ENCODE peak calls at places on chromosomes 5 and 9, in nine cellular contexts. E is BE2C, V is prostate gland, H is gastrocnemius medialis, U is small intestine, F is kidney, A is neural progenitor cell, N is adrenal gland, G is right lobe of liver. D is an unnamed sample.
A peak's percentile ranks its signal among the peaks of the same experiment; 100 is the strongest.

GRCh38 chr9:124502711-124503702 is 4.2 kb downstream of the NR5A1 start:
- DNase-seq in U (no peak), G (no peak), A (peak; percentile 64), V (no peak), N (peak; percentile 49), H (no peak), E (no peak), F (peak; percentile 62), D (no peak)

GRCh38 chr9:109811876-109812275 is 31.9 kb downstream of the PALM2AKAP2 start:
- DNase-seq in G (peak; percentile 94), E (no peak), F (no peak), U (no peak), A (no peak), V (no peak), N (no peak), H (peak; percentile 21), D (no peak)

GRCh38 chr5:133944263-133945230 is 23.9 kb downstream of the C5orf15 start:
- DNase-seq in U (peak; percentile 78), G (no peak), E (peak; percentile 83), N (peak; percentile 81), A (peak; percentile 81), F (no peak), V (no peak), H (no peak), D (peak; percentile 51)

GRCh38 chr9:110257097-110257955 is 1.0 kb upstream of the TXN start:
- DNase-seq in A (peak; percentile 50), V (peak; percentile 7), E (no peak), F (no peak), H (no peak), N (peak; percentile 22), U (peak; percentile 48), G (peak; percentile 54), D (no peak)

GRCh38 chr5:135154197-135154596 is 120.2 kb upstream of the PITX1 start:
- DNase-seq in V (no peak), A (no peak), E (no peak), N (no peak), U (no peak), G (no peak), H (no peak), F (no peak), D (no peak)

GRCh38 chr9:114309096-114309495 is 13.8 kb upstream of the ORM1 start:
- DNase-seq in N (peak; percentile 5), V (no peak), H (no peak), U (no peak), F (peak; percentile 32), G (no peak), E (no peak), A (no peak), D (no peak)

GRCh38 chr5:57716661-57717060 is 234.1 kb upstream of the ACTBL2 start:
- DNase-seq in G (no peak), F (no peak), E (no peak), A (no peak), H (no peak), U (no peak), N (no peak), V (no peak), D (no peak)

GRCh38 chr9:116279230-116279629 is 125.6 kb downstream of the PAPPA start:
- DNase-seq in E (no peak), H (no peak), N (no peak), G (no peak), U (no peak), F (no peak), V (no peak), A (peak; percentile 95), D (no peak)

GRCh38 chr5:169954786-169955185 is 25.5 kb downstream of the INSYN2B start:
- DNase-seq in E (no peak), U (no peak), G (no peak), N (no peak), F (no peak), A (no peak), H (no peak), V (no peak), D (no peak)

GRCh38 chr5:4246447-4246846 is 650.8 kb downstream of the IRX1 start:
- DNase-seq in F (no peak), G (no peak), U (peak; percentile 25), A (no peak), N (no peak), V (no peak), E (no peak), H (no peak), D (no peak)

GRCh38 chr5:931570-932145 is 39.0 kb downstream of the TRIP13 start:
- DNase-seq in N (no peak), V (no peak), A (no peak), U (no peak), E (no peak), F (no peak), H (no peak), G (no peak), D (peak; percentile 12)

GRCh38 chr9:134965851-134966250 is 48.1 kb upstream of the FCN1 start:
- DNase-seq in N (peak; percentile 66), E (no peak), V (no peak), U (no peak), G (no peak), A (no peak), F (peak; percentile 35), H (no peak), D (peak; percentile 16)

DNA sequence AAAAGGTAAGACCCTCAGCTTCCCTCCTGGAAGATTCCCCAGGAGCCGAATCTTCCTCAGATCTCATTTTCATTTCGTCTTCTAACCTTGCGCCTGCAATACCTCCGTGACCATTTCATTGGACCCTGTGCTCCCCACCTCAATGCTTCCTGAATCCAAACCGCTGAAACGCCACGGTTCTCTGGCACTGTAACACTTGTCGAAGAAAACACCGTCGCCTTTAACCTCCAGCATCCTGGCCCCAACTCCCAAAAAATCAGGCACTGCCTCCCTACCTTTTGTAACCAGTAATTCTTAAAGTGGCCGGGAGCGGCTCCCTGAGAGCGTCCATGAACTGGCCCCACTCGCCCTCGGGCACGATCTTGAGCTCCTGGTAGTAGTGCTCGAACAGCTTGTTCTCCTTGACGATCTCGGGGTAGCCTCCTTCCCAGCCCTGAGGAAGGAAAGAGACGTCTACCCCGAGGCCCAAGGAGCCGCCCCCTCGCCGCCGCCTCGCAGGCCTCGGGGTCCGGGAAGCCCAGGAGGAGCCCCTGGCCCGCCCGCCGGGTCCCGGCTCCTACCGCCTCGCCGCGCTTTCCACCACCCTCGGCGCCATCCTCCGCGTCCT is 417 bp downstream of the NSUN2 start:
- DNase-seq in G (no peak), U (peak; percentile 36), A (no peak), F (peak; percentile 80), E (peak; percentile 39), N (peak; percentile 45), H (peak; percentile 23), V (no peak), D (peak; percentile 69)
- H3K4me3 ChIP-seq in G (peak overlapping the region; percentile 97), U (peak overlapping the region; percentile 97), A (peak overlapping the region; percentile 71), F (peak overlapping the region; percentile 89), E (peak overlapping the region; percentile 92), N (peak overlapping the region; percentile 62), H (peak overlapping the region; percentile 87), V (peak overlapping the region; percentile 84), D (peak overlapping the region; percentile 64)

GRCh38 chr9:87085073-87085472 is 137.8 kb upstream of the GAS1 start:
- DNase-seq in N (no peak), G (no peak), U (no peak), E (no peak), H (no peak), A (no peak), F (peak; percentile 62), V (no peak), D (no peak)

GRCh38 chr9:87084407-87084806 is 137.1 kb upstream of the GAS1 start:
- DNase-seq in F (peak; percentile 64), H (no peak), U (no peak), E (no peak), A (no peak), V (no peak), N (no peak), G (no peak), D (no peak)

GRCh38 chr9:87085521-87085920 is 138.2 kb upstream of the GAS1 start:
- DNase-seq in A (no peak), V (no peak), G (no peak), H (no peak), N (no peak), E (no peak), F (peak; percentile 68), U (no peak), D (no peak)

GRCh38 chr9:87086111-87086510 is 138.8 kb upstream of the GAS1 start:
- DNase-seq in N (no peak), H (no peak), G (no peak), V (no peak), E (no peak), U (no peak), F (no peak), A (no peak), D (no peak)

GRCh38 chr9:87083986-87084385 is 136.7 kb upstream of the GAS1 start:
- DNase-seq in V (no peak), A (no peak), F (no peak), G (no peak), U (no peak), H (no peak), N (no peak), E (no peak), D (no peak)
- H3K4me3 ChIP-seq in V (no peak overlapping the region), A (no peak overlapping the region), F (no peak overlapping the region), G (no peak overlapping the region), U (no peak overlapping the region), H (no peak overlapping the region), N (no peak overlapping the region), E (no peak overlapping the region), D (no peak overlapping the region)

DNA sequence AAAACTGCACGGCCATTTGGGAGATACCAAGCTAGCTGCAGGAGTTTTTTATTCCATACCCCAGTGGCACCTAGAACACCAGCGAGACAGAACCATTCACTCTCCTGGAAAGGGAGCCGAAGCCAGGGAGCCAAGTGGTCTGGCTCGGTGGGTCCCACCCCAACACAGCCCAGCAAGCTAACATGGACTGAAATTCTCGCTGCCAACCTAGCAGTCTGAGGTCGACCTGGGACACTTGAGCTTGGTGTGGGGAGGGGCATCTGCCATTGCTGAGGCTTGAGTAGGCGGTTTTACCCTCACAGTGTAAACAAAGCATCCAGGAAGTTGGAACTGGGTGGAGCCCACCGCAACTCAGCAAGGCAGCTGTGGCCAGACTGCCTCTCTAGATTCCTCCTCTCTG is 108.9 kb upstream of the CHD1 start:
- DNase-seq in N (no peak), E (no peak), H (no peak), A (no peak), V (no peak), F (no peak), U (peak; percentile 37), G (no peak), D (no peak)
- H3K4me3 ChIP-seq in N (no peak overlapping the region), E (no peak overlapping the region), H (no peak overlapping the region), A (no peak overlapping the region), V (no peak overlapping the region), F (no peak overlapping the region), U (no peak overlapping the region), G (no peak overlapping the region), D (no peak overlapping the region)

GRCh38 chr5:11468334-11469039 is 435.8 kb downstream of the CTNND2 start:
- DNase-seq in A (no peak), E (no peak), G (no peak), H (no peak), N (no peak), U (no peak), V (no peak), F (no peak), D (no peak)
- H3K4me3 ChIP-seq in A (no peak overlapping the region), E (no peak overlapping the region), G (no peak overlapping the region), H (no peak overlapping the region), N (no peak overlapping the region), U (no peak overlapping the region), V (no peak overlapping the region), F (no peak overlapping the region), D (no peak overlapping the region)

GRCh38 chr5:157142317-157143126 is at the start of gene MED7:
- DNase-seq in F (peak; percentile 97), N (peak; percentile 96), A (peak; percentile 97), V (peak; percentile 98), E (peak; percentile 94), H (peak; percentile 95), U (peak; percentile 99), G (peak; percentile 94), D (peak; percentile 97)
- H3K4me3 ChIP-seq in F (peak within 1 kb of the TSS; percentile 96), N (peak within 1 kb of the TSS; percentile 82), A (peak within 1 kb of the TSS; percentile 88), V (peak within 1 kb of the TSS; percentile 85), E (peak within 1 kb of the TSS; percentile 97), H (peak within 1 kb of the TSS; percentile 68), U (peak within 1 kb of the TSS; percentile 97), G (peak within 1 kb of the TSS; percentile 85), D (peak within 1 kb of the TSS; percentile 96)

D was measured in tibial artery.